ENCODE peak calls at places on chromosomes 4 and X, in five cellular contexts. O is cardiac muscle cell; S is heart left ventricle; Q is left ventricle myocardium inferior; V is CD8-positive, alpha-beta memory T cell. A is an unnamed sample.

GRCh38 chrX:16250296-16250695 is 83.0 kb downstream of the MAGEB17 start:
- DNase-seq in V (no peak), S (no peak), Q (no peak), O (no peak), A (no peak)

GRCh38 chrX:96987228-96987627 is 103.5 kb downstream of the RPA4 start:
- DNase-seq in V (no peak), S (no peak), Q (no peak), O (no peak), A (no peak)

GRCh38 chr4:84237008-84237407 is 262.1 kb downstream of the NKX6-1 start:
- DNase-seq in Q (no peak), S (no peak), O (no peak), V (no peak), A (no peak)

GRCh38 chrX:109797311-109797975 is 64.4 kb upstream of the ACSL4 start:
- DNase-seq in O (no peak), S (no peak), Q (no peak), V (no peak), A (no peak)

GRCh38 chr4:91830681-91831395 is 472.9 kb upstream of the GRID2 start:
- DNase-seq in Q (no peak), S (no peak), O (no peak), V (no peak), A (no peak)

GRCh38 chr4:6758732-6759131 is 23.8 kb upstream of the KIAA0232 start:
- DNase-seq in Q (no peak), O (no peak), S (no peak), V (no peak), A (no peak)

GRCh38 chr4:183175631-183176232 is 76.7 kb downstream of the WWC2 start:
- DNase-seq in S (no peak), V (no peak), O (peak; percentile 24), Q (no peak), A (no peak)

GRCh38 chrX:68846536-68846935 is 17.7 kb downstream of the EFNB1 start:
- DNase-seq in V (no peak), S (no peak), Q (no peak), O (peak; percentile 28), A (no peak)

GRCh38 chr4:151362404-151363164 is 37.2 kb upstream of the SH3D19 start:
- DNase-seq in S (peak; percentile 73), V (peak; percentile 61), Q (peak; percentile 76), O (peak; percentile 87), A (peak; percentile 86)

GRCh38 chr4:138035781-138036258 is 206.3 kb downstream of the SLC7A11 start:
- DNase-seq in O (peak; percentile 78), S (no peak), Q (no peak), V (no peak), A (peak; percentile 2)

GRCh38 chr4:129972257-129972656 is 876.3 kb downstream of the C4orf33 start:
- DNase-seq in S (no peak), Q (no peak), O (no peak), V (no peak), A (no peak)

GRCh38 chrX:65643046-65643785 is 24.2 kb upstream of the MSN start:
- DNase-seq in Q (no peak), O (no peak), S (no peak), V (no peak), A (peak; percentile 44)

GRCh38 chrX:54178100-54178940 is 4.7 kb downstream of the FAM120C start:
- DNase-seq in S (no peak), O (no peak), V (no peak), Q (no peak), A (no peak)

GRCh38 chr4:116688536-116688935 is 396.8 kb downstream of the TRAM1L1 start:
- DNase-seq in S (no peak), O (no peak), V (no peak), Q (no peak), A (no peak)

GRCh38 chr4:23937173-23937572 is 47.3 kb upstream of the PPARGC1A start:
- DNase-seq in Q (no peak), O (no peak), V (no peak), S (no peak), A (no peak)

GRCh38 chr4:152100378-152101201 is 339.8 kb upstream of the GATB start:
- DNase-seq in Q (no peak), S (no peak), V (peak; percentile 90), O (no peak), A (peak; percentile 20)

GRCh38 chr4:41509411-41510008 is 28.4 kb upstream of the LIMCH1 start:
- DNase-seq in O (no peak), V (no peak), S (peak; percentile 53), Q (peak; percentile 50), A (peak; percentile 73)

GRCh38 chr4:84680956-84681355 is 98.0 kb downstream of the CDS1 start:
- DNase-seq in S (no peak), V (no peak), Q (no peak), O (no peak), A (no peak)

GRCh38 chrX:13721819-13722527 is 12.4 kb downstream of the TRAPPC2 start:
- DNase-seq in O (no peak), Q (no peak), S (no peak), V (no peak), A (peak; percentile 14)

GRCh38 chr4:57233391-57233790 is 123.2 kb upstream of the IGFBP7 start:
- DNase-seq in V (no peak), O (no peak), S (no peak), Q (no peak), A (no peak)

GRCh38 chr4:47031713-47032404 is 492 bp downstream of the GABRB1 start:
- DNase-seq in Q (no peak), S (peak; percentile 17), O (peak; percentile 7), V (no peak), A (peak; percentile 11)

GRCh38 chrX:31580227-31580626 is 508.4 kb upstream of the FTHL17 start:
- DNase-seq in O (peak; percentile 3), Q (no peak), V (no peak), S (no peak), A (no peak)

GRCh38 chrX:112672788-112673560 is 6.8 kb downstream of the LHFPL1 start:
- DNase-seq in O (no peak), S (no peak), Q (no peak), V (no peak), A (no peak)

GRCh38 chr4:7514281-7514680 is 79.6 kb upstream of the PSAPL1 start:
- DNase-seq in Q (no peak), O (no peak), V (no peak), S (no peak), A (no peak)

GRCh38 chrX:71216446-71216845 is 6.6 kb upstream of the GJB1 start:
- DNase-seq in O (no peak), S (no peak), V (no peak), Q (no peak), A (peak; percentile 8)

GRCh38 chrX:1661048-1661921 is 46.4 kb downstream of the ASMT start:
- DNase-seq in V (peak; percentile 96), Q (peak; percentile 35), S (no peak), O (no peak), A (no peak)

GRCh38 chr4:59553739-59554126 is 1646.4 kb upstream of the ADGRL3 start:
- DNase-seq in O (no peak), V (no peak), S (no peak), Q (no peak), A (no peak)

GRCh38 chr4:76210502-76210901 is 3.1 kb downstream of the SCARB2 start:
- DNase-seq in O (no peak), V (no peak), S (no peak), Q (no peak), A (no peak)

GRCh38 chrX:50988649-50989048 is 78.1 kb downstream of the BMP15 start:
- DNase-seq in O (peak; percentile 43), V (no peak), Q (no peak), S (peak; percentile 23), A (peak; percentile 5)

GRCh38 chr4:123806057-123806456 is 409.5 kb downstream of the SPRY1 start:
- DNase-seq in V (no peak), S (no peak), Q (no peak), O (no peak), A (no peak)

DNA sequence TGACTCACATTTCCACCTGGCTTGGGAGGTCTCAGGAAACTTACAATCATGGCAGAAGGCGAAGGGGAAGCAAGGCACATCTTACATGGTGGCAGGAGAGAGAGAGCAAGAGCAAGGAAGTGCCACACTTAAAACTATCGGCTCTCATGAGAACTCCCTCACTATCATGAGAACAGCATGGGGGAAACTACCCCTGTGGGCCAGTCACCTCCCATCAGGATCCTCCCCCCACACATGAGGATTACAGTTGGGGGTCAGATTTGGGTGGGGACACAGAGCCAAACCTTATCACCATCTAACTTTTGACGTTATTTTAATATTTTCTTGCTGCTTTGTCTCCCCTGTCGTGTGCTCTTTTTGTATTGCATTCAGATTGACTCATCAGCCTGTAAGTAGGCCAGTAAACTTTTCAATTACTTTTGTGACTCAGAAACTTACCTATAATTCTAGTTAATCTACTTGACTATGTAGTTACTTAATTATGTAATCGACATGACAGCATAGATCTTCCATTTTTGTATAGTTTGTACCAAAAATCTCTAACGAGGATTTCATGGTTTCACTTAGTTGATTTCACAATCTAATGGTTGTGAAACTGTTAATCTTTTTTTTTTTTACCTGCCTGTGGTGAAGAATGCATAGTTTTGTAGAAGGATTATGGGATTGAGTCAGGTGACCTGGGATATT is 18.2 kb downstream of the STIM2 start:
- DNase-seq in O (no peak), V (no peak), S (no peak), Q (no peak), A (no peak)
- H3K9me3 ChIP-seq in O (no peaks in the 10 kb centered on the region), V (no peaks in the 10 kb centered on the region), S (no peaks in the 10 kb centered on the region), Q (peaks cover 8% of the 10 kb centered on the region), A (no peaks in the 10 kb centered on the region)

GRCh38 chr4:86582453-86582852 is 11.7 kb upstream of the PTPN13 start:
- DNase-seq in O (no peak), Q (no peak), V (no peak), S (no peak), A (peak; percentile 65)

DNA sequence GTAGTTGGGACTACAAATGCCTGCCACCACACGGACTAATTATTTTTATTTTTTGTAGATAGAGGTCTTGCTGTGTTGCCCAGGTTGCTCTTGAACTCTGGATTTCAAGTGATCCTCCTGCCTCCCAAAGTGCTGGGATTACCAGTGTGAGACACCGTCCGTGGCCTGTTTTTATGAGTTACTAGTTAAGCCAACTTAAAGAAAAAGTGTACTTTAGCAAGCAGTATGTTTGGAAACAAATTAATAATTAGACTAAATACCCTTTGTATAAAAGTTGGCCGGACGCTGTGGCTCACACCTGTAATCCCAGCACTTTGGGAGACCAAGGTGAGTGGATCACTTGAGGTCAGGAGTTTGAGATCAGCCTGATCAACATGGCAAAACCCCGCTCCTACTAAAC is 14.2 kb upstream of the PTPN13 start:
- DNase-seq in V (no peak), S (no peak), O (no peak), Q (no peak), A (no peak)
- H3K27ac ChIP-seq in V (no peak overlapping the region), S (no peak overlapping the region), O (no peak overlapping the region), Q (no peak overlapping the region), A (no peak overlapping the region)

DNA sequence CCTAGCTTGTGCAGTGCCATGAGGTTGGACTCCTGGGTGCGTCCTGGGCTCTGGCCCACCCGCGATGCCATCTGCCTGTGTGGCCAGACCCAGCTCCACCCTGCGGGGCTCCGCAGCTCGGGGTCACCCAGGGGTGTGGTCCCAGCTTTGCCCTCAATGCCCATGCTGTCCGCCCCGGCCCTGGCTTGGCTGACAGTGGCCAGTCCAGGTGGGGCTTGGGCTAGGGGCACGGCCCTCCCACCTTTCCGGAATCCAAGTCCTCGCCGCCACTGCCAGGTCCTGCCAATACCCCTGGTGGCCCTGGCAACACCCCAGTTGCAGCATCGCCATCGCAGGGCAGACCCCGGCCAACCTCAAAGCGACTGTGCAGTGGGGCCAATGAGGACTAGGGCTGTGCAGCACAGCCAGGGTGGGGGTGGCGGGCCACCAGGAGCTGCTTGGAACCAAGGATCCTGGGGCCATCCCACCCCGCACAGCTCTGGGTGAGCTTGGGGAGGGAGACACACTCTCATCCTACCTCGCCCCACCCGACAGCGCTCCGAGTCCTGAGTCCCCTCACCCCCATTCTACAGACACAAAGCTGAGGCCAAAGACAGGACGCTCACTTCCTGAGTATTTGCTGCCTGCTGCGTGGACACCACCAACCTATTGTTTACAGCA is 80.9 kb downstream of the ZNF718 start:
- DNase-seq in O (no peak), V (no peak), S (no peak), Q (no peak), A (no peak)
- H3K9me3 ChIP-seq in O (no peaks in the 10 kb centered on the region), V (peaks cover 10% of the 10 kb centered on the region), S (no peaks in the 10 kb centered on the region), Q (peaks cover 42% of the 10 kb centered on the region), A (no peaks in the 10 kb centered on the region)

GRCh38 chrX:14915596-14915995 is 42.4 kb downstream of the MOSPD2 start:
- DNase-seq in O (no peak), V (no peak), Q (no peak), S (no peak), A (no peak)
- H3K27ac ChIP-seq in O (no peak overlapping the region), V (no peak overlapping the region), Q (no peak overlapping the region), S (no peak overlapping the region), A (no peak overlapping the region)

A was measured in thyroid gland.